ENCODE peak calls at places on chromosome 5, in four cellular contexts. One of them, this sample, is unnamed.
A peak's percentile ranks its signal among the peaks of the same experiment; 100 is the strongest.

GRCh38 chr5:115179068-115179958 is 9.6 kb upstream of the TRIM36 start:
- DNase-seq in OCI-M1: no peak
- DNase-seq in Daoy: peak; percentile 38
- DNase-seq in HS-5: no peak
- DNase-seq in this sample: no peak

GRCh38 chr5:151155777-151156731 is 1.5 kb downstream of the ANXA6 start:
- DNase-seq in OCI-M1: peak; percentile 34
- DNase-seq in HS-5: peak; percentile 19
- DNase-seq in Daoy: peak; percentile 80
- DNase-seq in this sample: peak; percentile 66

GRCh38 chr5:77329664-77330430 is 119.4 kb downstream of the PDE8B start:
- DNase-seq in OCI-M1: no peak
- DNase-seq in Daoy: no peak
- DNase-seq in HS-5: no peak
- DNase-seq in this sample: no peak

GRCh38 chr5:141528401-141528984 is 39.6 kb downstream of the PCDHGC5 start:
- DNase-seq in Daoy: no peak
- DNase-seq in OCI-M1: no peak
- DNase-seq in HS-5: no peak
- DNase-seq in this sample: no peak

GRCh38 chr5:181160144-181160754 is 12.9 kb downstream of the OR2V2 start:
- DNase-seq in OCI-M1: peak; percentile 7
- DNase-seq in HS-5: no peak
- DNase-seq in Daoy: peak; percentile 83
- DNase-seq in this sample: peak; percentile 21

GRCh38 chr5:67494186-67494842 is 297.7 kb upstream of the CD180 start:
- DNase-seq in Daoy: no peak
- DNase-seq in OCI-M1: no peak
- DNase-seq in HS-5: no peak
- DNase-seq in this sample: no peak

GRCh38 chr5:178688551-178688950 is 41.9 kb downstream of the ZNF354A start:
- DNase-seq in OCI-M1: no peak
- DNase-seq in Daoy: peak; percentile 19
- DNase-seq in HS-5: no peak
- DNase-seq in this sample: no peak

GRCh38 chr5:105274079-105274478 is 1711.5 kb upstream of the NUDT12 start:
- DNase-seq in Daoy: no peak
- DNase-seq in HS-5: no peak
- DNase-seq in OCI-M1: no peak
- DNase-seq in this sample: peak; percentile 3

GRCh38 chr5:154654484-154655375 is 100.4 kb upstream of the LARP1 start:
- DNase-seq in OCI-M1: peak; percentile 69
- DNase-seq in HS-5: no peak
- DNase-seq in Daoy: peak; percentile 33
- DNase-seq in this sample: peak; percentile 58

GRCh38 chr5:176441921-176442323 is 6.3 kb upstream of the FAF2 start:
- DNase-seq in HS-5: no peak
- DNase-seq in OCI-M1: peak; percentile 14
- DNase-seq in Daoy: peak; percentile 75
- DNase-seq in this sample: peak; percentile 84

GRCh38 chr5:133317558-133317957 is 265.7 kb downstream of the HSPA4 start:
- DNase-seq in OCI-M1: peak; percentile 9
- DNase-seq in HS-5: no peak
- DNase-seq in Daoy: no peak
- DNase-seq in this sample: no peak

GRCh38 chr5:73215525-73215890 is 42.5 kb downstream of the TMEM174 start:
- DNase-seq in HS-5: no peak
- DNase-seq in OCI-M1: no peak
- DNase-seq in Daoy: no peak
- DNase-seq in this sample: no peak